ENCODE peak calls at places on chromosomes 6 and 20, in seven cellular contexts. X is GM23338, B is HCT116, T is SK-N-SH, E is GM23248, R is hepatocyte, A is PC-3. Y is an unnamed sample.

GRCh38 chr6:12371641-12372146 is 81.5 kb downstream of the EDN1 start:
- DNase-seq in B (no peak), E (peak), T (no peak), A (peak), X (no peak), R (peak), Y (no peak)

GRCh38 chr6:156771047-156771446 is 6.1 kb upstream of the ARID1B start:
- DNase-seq in X (no peak), T (no peak), R (no peak), E (peak), A (no peak), B (no peak), Y (no peak)

GRCh38 chr6:23445157-23445710 is 680.8 kb upstream of the NRSN1 start:
- DNase-seq in R (no peak), E (no peak), A (no peak), T (no peak), X (no peak), B (no peak), Y (no peak)

GRCh38 chr20:64093013-64093503 is 8.9 kb upstream of the LKAAEAR1 start:
- DNase-seq in A (no peak), B (no peak), E (peak), R (no peak), T (no peak), X (no peak), Y (no peak)

GRCh38 chr6:32581275-32582095 is 8.2 kb downstream of the HLA-DRB1 start:
- DNase-seq in T (no peak), E (no peak), X (no peak), A (no peak), B (no peak), R (peak), Y (no peak)

GRCh38 chr6:27862396-27863061 is 49.7 kb downstream of the OR2B2 start:
- DNase-seq in T (no peak), R (no peak), E (no peak), B (no peak), X (no peak), A (peak), Y (no peak)

GRCh38 chr6:2514965-2515543 is 235.7 kb downstream of the MYLK4 start:
- DNase-seq in A (no peak), B (no peak), R (peak), E (no peak), X (no peak), T (no peak), Y (no peak)

GRCh38 chr6:53119349-53119748 is 29.3 kb downstream of the GCM1 start:
- DNase-seq in E (peak), R (no peak), X (no peak), T (no peak), A (peak), B (no peak), Y (no peak)

GRCh38 chr6:147881432-147881831 is 372.9 kb downstream of the SAMD5 start:
- DNase-seq in X (peak), T (no peak), E (no peak), R (no peak), B (no peak), A (no peak), Y (no peak)

GRCh38 chr6:42043787-42044475 is 6.4 kb upstream of the TAF8 start:
- DNase-seq in R (peak), E (peak), X (peak), A (peak), T (peak), B (peak), Y (peak)

GRCh38 chr6:37822851-37823682 is 3.5 kb downstream of the ZFAND3 start:
- DNase-seq in X (peak), T (no peak), A (peak), B (no peak), R (peak), E (peak), Y (no peak)

GRCh38 chr6:4057036-4057435 is 21.9 kb downstream of the FAM217A start:
- DNase-seq in E (no peak), A (no peak), T (no peak), R (no peak), B (no peak), X (no peak), Y (no peak)

GRCh38 chr20:22582386-22582959 is 1.9 kb downstream of the FOXA2 start:
- DNase-seq in A (no peak), B (no peak), R (no peak), T (no peak), X (peak), E (no peak), Y (no peak)

GRCh38 chr20:32355417-32355841 is 2.7 kb upstream of the ASXL1 start:
- DNase-seq in X (no peak), R (no peak), B (no peak), A (no peak), E (no peak), T (no peak), Y (no peak)

GRCh38 chr6:82015043-82015442 is 232.5 kb downstream of the IBTK start:
- DNase-seq in E (peak), X (no peak), R (no peak), B (no peak), T (no peak), A (peak), Y (no peak)

GRCh38 chr20:4603724-4604123 is 118.0 kb upstream of the PRND start:
- DNase-seq in E (no peak), T (no peak), R (peak), A (peak), X (no peak), B (no peak), Y (no peak)

GRCh38 chr6:56374841-56375369 is 127.5 kb upstream of the COL21A1 start:
- DNase-seq in A (no peak), X (no peak), T (no peak), E (peak), R (no peak), B (no peak), Y (no peak)

GRCh38 chr6:101001607-101002006 is 120.5 kb upstream of the ASCC3 start:
- DNase-seq in T (no peak), A (no peak), X (no peak), E (no peak), B (no peak), R (no peak), Y (no peak)

GRCh38 chr20:10792291-10792690 is 118.5 kb upstream of the JAG1 start:
- DNase-seq in A (no peak), B (no peak), T (no peak), E (no peak), R (no peak), X (no peak), Y (no peak)

GRCh38 chr20:50628326-50628725 is 63.0 kb downstream of the RIPOR3 start:
- DNase-seq in B (no peak), A (no peak), X (no peak), R (no peak), T (peak), E (no peak), Y (no peak)

GRCh38 chr6:20447581-20448132 is 46.0 kb downstream of the E2F3 start:
- DNase-seq in T (no peak), E (peak), A (no peak), B (no peak), X (no peak), R (no peak), Y (no peak)

GRCh38 chr6:155354167-155354566 is 39.9 kb upstream of the TFB1M start:
- DNase-seq in E (no peak), B (no peak), A (no peak), X (no peak), T (no peak), R (no peak), Y (no peak)

GRCh38 chr6:113439861-113440260 is 417.3 kb upstream of the MARCKS start:
- DNase-seq in R (no peak), E (no peak), B (no peak), A (no peak), T (no peak), X (no peak), Y (no peak)

DNA sequence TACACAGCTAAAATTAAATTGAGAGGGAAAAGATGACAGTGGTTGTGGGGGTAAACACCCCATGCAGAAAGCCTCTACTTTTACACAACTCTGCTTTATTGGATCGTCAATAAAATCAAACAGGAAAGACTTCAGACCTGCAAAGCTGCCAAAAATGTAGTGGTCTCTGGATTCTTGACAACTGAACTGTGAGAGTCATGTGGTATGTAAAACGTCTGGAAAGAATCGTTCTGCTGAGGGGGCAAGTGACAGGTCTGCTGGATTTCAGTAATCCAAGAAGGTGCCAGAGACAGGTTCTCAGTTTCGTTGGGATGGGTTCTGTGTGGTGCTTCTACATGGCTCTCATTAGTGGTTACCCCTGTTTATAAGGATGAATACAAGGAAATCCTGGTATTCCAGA is 63.3 kb downstream of the TSPYL4 start:
- DNase-seq in B (no peak), R (peak), T (no peak), E (peak), X (no peak), A (no peak), Y (no peak)
- TF ChIP-seq EZH2phosphoT487 in B (no peak), R (no peak), T (no peak), E (no peak), X (no peak), A (no peak), Y (no peak)

GRCh38 chr6:15521516-15521915 is 141.3 kb downstream of the DTNBP1 start:
- DNase-seq in E (no peak), A (no peak), T (no peak), X (no peak), B (no peak), R (no peak), Y (no peak)
- H3K27ac ChIP-seq in E (no peak), A (no peak), T (no peak), X (peak), B (no peak), R (no peak), Y (no peak)

GRCh38 chr6:107666084-107666981 is 157.8 kb downstream of the SCML4 start:
- DNase-seq in A (peak), E (no peak), B (no peak), X (no peak), T (no peak), R (peak), Y (no peak)
- TF ChIP-seq EZH2phosphoT487 in A (no peak), E (no peak), B (no peak), X (no peak), T (no peak), R (no peak), Y (no peak)

DNA sequence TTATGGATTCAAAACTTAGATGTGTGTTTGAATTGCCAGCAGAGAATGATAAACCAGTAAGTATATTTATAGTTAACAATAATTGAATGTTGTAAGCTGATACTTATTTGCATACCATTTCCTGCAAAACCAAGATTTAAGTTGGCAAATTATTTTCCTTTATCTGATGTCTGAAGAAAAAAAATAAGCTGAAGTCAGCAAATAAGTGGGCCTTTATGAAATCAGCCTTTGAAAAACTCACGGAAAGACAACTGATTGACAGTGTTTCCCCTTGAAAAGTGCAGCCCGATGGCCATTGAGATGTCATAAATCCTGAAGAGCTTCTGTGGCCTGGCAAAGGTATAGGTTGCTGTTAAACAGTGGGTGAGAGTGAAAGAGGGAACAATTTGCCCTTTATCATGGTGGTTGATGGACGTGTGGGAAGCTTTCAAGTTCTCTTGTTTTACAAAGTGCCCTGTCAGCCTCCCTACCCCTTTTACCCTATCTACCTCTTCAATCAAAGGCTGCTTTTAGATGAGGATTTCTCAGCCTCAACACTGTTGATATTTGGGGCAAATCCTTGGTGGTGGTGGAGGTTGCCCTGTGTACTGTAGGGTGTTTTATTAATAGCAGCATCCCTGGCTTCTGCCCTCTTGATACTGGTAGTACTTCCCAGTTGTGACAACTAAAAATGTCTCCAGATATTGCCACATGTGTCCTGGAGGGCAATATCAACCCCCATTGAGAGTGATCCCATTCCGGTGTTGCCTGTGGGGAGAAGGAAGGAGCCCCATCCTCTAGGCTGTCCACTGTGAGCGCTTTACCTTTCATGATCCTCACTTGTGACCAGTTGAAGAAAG is 50.2 kb downstream of the VAPB start:
- DNase-seq in E (no peak), R (no peak), B (no peak), T (no peak), X (no peak), A (no peak), Y (no peak)
- H3K27ac ChIP-seq in E (no peak), R (no peak), B (no peak), T (no peak), X (peak), A (no peak), Y (no peak)